ENCODE peak calls at places on chromosomes 16 and 17, in seven cellular contexts. O is heart left ventricle; Y is naive thymus-derived CD4-positive, alpha-beta T cell; M is OCI-LY7; E is caudate nucleus; X is EL; H is adipocyte. T is an unnamed sample.

GRCh38 chr16:49809112-49809511 is 46.8 kb downstream of the ZNF423 start:
- DNase-seq in O (no peak), Y (no peak), M (no peak), E (no peak), X (no peak), H (no peak), T (no peak)

GRCh38 chr17:60525347-60525623 is 757 bp downstream of the APPBP2 start:
- DNase-seq in O (no peak), Y (no peak), M (no peak), E (no peak), X (no peak), H (peak; percentile 56), T (no peak)

GRCh38 chr17:47945080-47945479 is 3.7 kb downstream of the PNPO start:
- DNase-seq in O (no peak), Y (peak; percentile 15), M (peak; percentile 22), E (no peak), X (no peak), H (no peak), T (no peak)

GRCh38 chr17:62876063-62876462 is 67.9 kb upstream of the MARCHF10 start:
- DNase-seq in O (no peak), Y (no peak), M (no peak), E (no peak), X (peak; percentile 16), H (peak; percentile 11), T (no peak)

GRCh38 chr16:17470002-17470870 is 524 bp downstream of the XYLT1 start:
- DNase-seq in O (no peak), Y (peak; percentile 46), M (peak; percentile 55), E (no peak), X (no peak), H (peak; percentile 66), T (peak; percentile 58)

GRCh38 chr16:87140211-87141200 is 176.7 kb downstream of the C16orf95 start:
- DNase-seq in O (no peak), Y (no peak), M (no peak), E (peak; percentile 18), X (no peak), H (no peak), T (no peak)

GRCh38 chr17:7336240-7337175 is at the start of gene ACAP1:
- DNase-seq in O (no peak), Y (peak; percentile 82), M (peak; percentile 81), E (no peak), X (no peak), H (no peak), T (peak; percentile 61)

GRCh38 chr17:43070872-43071271 is 45.8 kb downstream of the RND2 start:
- DNase-seq in O (no peak), Y (no peak), M (no peak), E (no peak), X (peak; percentile 12), H (no peak), T (no peak)

GRCh38 chr17:77449908-77450741 is 309.4 kb downstream of the SEC14L1 start:
- DNase-seq in O (peak; percentile 90), Y (no peak), M (peak; percentile 58), E (peak; percentile 84), X (peak; percentile 86), H (peak; percentile 85), T (no peak)

GRCh38 chr17:1460233-1460632 is 4.2 kb upstream of the CRK start:
- DNase-seq in O (peak; percentile 92), Y (no peak), M (no peak), E (peak; percentile 81), X (peak; percentile 37), H (no peak), T (no peak)

GRCh38 chr17:66403846-66404597 is 101.6 kb downstream of the PRKCA start:
- DNase-seq in O (no peak), Y (no peak), M (no peak), E (no peak), X (no peak), H (no peak), T (no peak)

GRCh38 chr17:29617125-29617480 is 5.6 kb downstream of the CORO6 start:
- DNase-seq in O (peak; percentile 64), Y (peak; percentile 90), M (peak; percentile 91), E (no peak), X (peak; percentile 69), H (no peak), T (peak; percentile 80)

GRCh38 chr16:49399594-49400364 is 26.2 kb downstream of the C16orf78 start:
- DNase-seq in O (no peak), Y (no peak), M (peak; percentile 91), E (no peak), X (no peak), H (no peak), T (no peak)

GRCh38 chr16:58286769-58287433 is 7.9 kb downstream of the PRSS54 start:
- DNase-seq in O (no peak), Y (no peak), M (no peak), E (no peak), X (no peak), H (no peak), T (no peak)

GRCh38 chr16:74026373-74027281 is 270.0 kb upstream of the PSMD7 start:
- DNase-seq in O (no peak), Y (no peak), M (no peak), E (no peak), X (no peak), H (no peak), T (no peak)

GRCh38 chr17:81012574-81013447 is 21.2 kb downstream of the CHMP6 start:
- DNase-seq in O (no peak), Y (no peak), M (no peak), E (no peak), X (no peak), H (no peak), T (no peak)

GRCh38 chr17:16935786-16936185 is 36.1 kb downstream of the TNFRSF13B start:
- DNase-seq in O (no peak), Y (no peak), M (no peak), E (no peak), X (no peak), H (no peak), T (no peak)

GRCh38 chr17:74443516-74444296 is 11.8 kb downstream of the GPRC5C start:
- DNase-seq in O (no peak), Y (no peak), M (no peak), E (peak; percentile 25), X (no peak), H (no peak), T (no peak)

GRCh38 chr16:85394511-85395206 is 218.5 kb upstream of the GSE1 start:
- DNase-seq in O (peak; percentile 28), Y (no peak), M (peak; percentile 24), E (no peak), X (no peak), H (no peak), T (no peak)

GRCh38 chr17:3924421-3925350 is 8.4 kb upstream of the P2RX1 start:
- DNase-seq in O (peak; percentile 56), Y (no peak), M (no peak), E (no peak), X (no peak), H (no peak), T (no peak)

GRCh38 chr17:39674179-39674578 is 5.9 kb downstream of the PNMT start:
- DNase-seq in O (no peak), Y (no peak), M (no peak), E (no peak), X (no peak), H (no peak), T (no peak)

GRCh38 chr17:61970030-61970429 is 42.2 kb upstream of the INTS2 start:
- DNase-seq in O (no peak), Y (no peak), M (no peak), E (no peak), X (no peak), H (peak; percentile 43), T (no peak)

GRCh38 chr17:73841431-73842060 is 197.3 kb upstream of the SDK2 start:
- DNase-seq in O (no peak), Y (peak; percentile 49), M (peak; percentile 58), E (no peak), X (no peak), H (no peak), T (no peak)

GRCh38 chr17:48043171-48043570 is 5.0 kb upstream of the NFE2L1 start:
- DNase-seq in O (no peak), Y (no peak), M (no peak), E (no peak), X (no peak), H (no peak), T (no peak)

GRCh38 chr16:81005644-81006471 is 827 bp downstream of the CMC2 start:
- DNase-seq in O (no peak), Y (no peak), M (no peak), E (no peak), X (peak; percentile 19), H (peak; percentile 40), T (no peak)

GRCh38 chr16:25747160-25747758 is 55.5 kb downstream of the HS3ST4 start:
- DNase-seq in O (no peak), Y (peak; percentile 7), M (peak; percentile 13), E (no peak), X (no peak), H (no peak), T (no peak)

GRCh38 chr17:14038206-14038605 is 31.1 kb upstream of the COX10 start:
- DNase-seq in O (no peak), Y (no peak), M (no peak), E (no peak), X (peak; percentile 77), H (peak; percentile 60), T (no peak)

GRCh38 chr17:50626037-50626574 is 8.6 kb upstream of the ABCC3 start:
- DNase-seq in O (peak; percentile 77), Y (peak; percentile 63), M (peak; percentile 76), E (no peak), X (peak; percentile 70), H (peak; percentile 83), T (peak; percentile 49)

GRCh38 chr17:34769049-34769448 is 189.7 kb downstream of the TMEM132E start:
- DNase-seq in O (no peak), Y (no peak), M (no peak), E (no peak), X (no peak), H (no peak), T (no peak)

GRCh38 chr16:12583237-12583897 is 220.3 kb downstream of the CPPED1 start:
- DNase-seq in O (no peak), Y (no peak), M (no peak), E (no peak), X (no peak), H (no peak), T (no peak)

GRCh38 chr17:16933317-16934132 is 38.4 kb downstream of the TNFRSF13B start:
- DNase-seq in O (no peak), Y (no peak), M (no peak), E (no peak), X (no peak), H (no peak), T (no peak)

GRCh38 chr16:4358831-4359561 is 7.9 kb upstream of the PAM16 start:
- DNase-seq in O (peak; percentile 57), Y (peak; percentile 60), M (peak; percentile 65), E (peak; percentile 15), X (peak; percentile 36), H (peak; percentile 82), T (peak; percentile 58)

GRCh38 chr16:87384162-87384999 is 805 bp upstream of the FBXO31 start:
- DNase-seq in O (peak; percentile 60), Y (no peak), M (no peak), E (no peak), X (no peak), H (peak; percentile 80), T (no peak)

GRCh38 chr17:80346498-80347275 is 68.3 kb upstream of the ENDOV start:
- DNase-seq in O (no peak), Y (no peak), M (no peak), E (no peak), X (no peak), H (no peak), T (no peak)

GRCh38 chr16:73768786-73769203 is 527.8 kb upstream of the PSMD7 start:
- DNase-seq in O (no peak), Y (no peak), M (no peak), E (no peak), X (no peak), H (peak; percentile 61), T (no peak)

GRCh38 chr17:77303620-77304019 is 162.9 kb downstream of the SEC14L1 start:
- DNase-seq in O (no peak), Y (no peak), M (no peak), E (no peak), X (peak; percentile 63), H (no peak), T (no peak)